ENCODE peak calls at places on chromosomes 1 and 21, in five cellular contexts. N is neural crest cell, S is OCI-LY7, B is activated T-cell treated with anti-CD3 and anti-CD28 coated beads for 1 hour, T is endothelial cell. W is an unnamed sample.

GRCh38 chr1:63898428-63899220 is 124.8 kb downstream of the ROR1 start:
- DNase-seq in N (no peak), S (no peak), B (no peak), T (no peak), W (no peak)

GRCh38 chr1:230682882-230683610 is 30.9 kb downstream of the AGT start:
- DNase-seq in N (no peak), S (no peak), B (no peak), T (no peak), W (no peak)

GRCh38 chr1:31315902-31316301 is 19.1 kb downstream of the ZCCHC17 start:
- DNase-seq in N (no peak), S (no peak), B (no peak), T (no peak), W (no peak)

GRCh38 chr1:93980881-93981280 is 71.7 kb upstream of the GCLM start:
- DNase-seq in N (no peak), S (no peak), B (no peak), T (no peak), W (no peak)

GRCh38 chr1:247437551-247438535 is 20.1 kb downstream of the OR2B11 start:
- DNase-seq in N (no peak), S (no peak), B (no peak), T (no peak), W (peak)

GRCh38 chr1:42128984-42129383 is 24.2 kb upstream of the GUCA2B start:
- DNase-seq in N (no peak), S (no peak), B (no peak), T (no peak), W (no peak)

GRCh38 chr21:15552914-15553491 is 176.8 kb upstream of the USP25 start:
- DNase-seq in N (no peak), S (peak), B (no peak), T (no peak), W (peak)

GRCh38 chr1:181469829-181470228 is 13.5 kb upstream of the CACNA1E start:
- DNase-seq in N (no peak), S (no peak), B (no peak), T (no peak), W (peak)

GRCh38 chr1:218659911-218660677 is 315.0 kb downstream of the TGFB2 start:
- DNase-seq in N (no peak), S (no peak), B (no peak), T (no peak), W (no peak)

GRCh38 chr21:34707876-34708325 is 39.1 kb downstream of the CLIC6 start:
- DNase-seq in N (no peak), S (peak), B (peak), T (no peak), W (peak)

GRCh38 chr1:53986458-53986857 is 31.5 kb downstream of the LDLRAD1 start:
- DNase-seq in N (no peak), S (no peak), B (no peak), T (no peak), W (no peak)

GRCh38 chr1:30789388-30790255 is 32.0 kb upstream of the LAPTM5 start:
- DNase-seq in N (no peak), S (no peak), B (no peak), T (no peak), W (no peak)

GRCh38 chr21:46039891-46040660 is 57.8 kb upstream of the COL6A2 start:
- DNase-seq in N (no peak), S (no peak), B (no peak), T (no peak), W (no peak)

GRCh38 chr1:9606458-9606857 is 17.7 kb downstream of the TMEM201 start:
- DNase-seq in N (no peak), S (no peak), B (no peak), T (no peak), W (no peak)

GRCh38 chr1:196367838-196368237 is 240.4 kb downstream of the KCNT2 start:
- DNase-seq in N (no peak), S (no peak), B (no peak), T (no peak), W (no peak)

GRCh38 chr1:167093863-167094516 is at the start of gene STYXL2:
- DNase-seq in N (no peak), S (no peak), B (no peak), T (no peak), W (no peak)